ENCODE peak calls at places on chromosomes 4 and X, in four cellular contexts. Z, E, B and J are unnamed samples.

GRCh38 chr4:70531981-70532380 is 13.6 kb downstream of the AMTN start:
- DNase-seq in Z (no peak), E (no peak), B (no peak), J (no peak)

GRCh38 chr4:137621056-137621455 is 88.8 kb upstream of the PCDH18 start:
- DNase-seq in Z (peak; percentile 71), E (peak; percentile 27), B (no peak), J (no peak)

GRCh38 chr4:11503166-11503565 is 74.5 kb upstream of the HS3ST1 start:
- DNase-seq in Z (no peak), E (no peak), B (peak; percentile 32), J (no peak)

GRCh38 chrX:56853436-56853835 is 124.4 kb downstream of the NBDY start:
- DNase-seq in Z (no peak), E (no peak), B (no peak), J (no peak)

GRCh38 chr4:100113732-100114131 is 76.5 kb downstream of the DDIT4L start:
- DNase-seq in Z (no peak), E (no peak), B (no peak), J (no peak)

GRCh38 chr4:108168213-108168671 is 490 bp downstream of the LEF1 start:
- DNase-seq in Z (no peak), E (peak; percentile 16), B (no peak), J (no peak)

GRCh38 chr4:79958511-79959264 is 114.3 kb downstream of the ANTXR2 start:
- DNase-seq in Z (no peak), E (no peak), B (no peak), J (no peak)

GRCh38 chr4:166594326-166594946 is 639.9 kb downstream of the SPOCK3 start:
- DNase-seq in Z (peak; percentile 75), E (peak; percentile 43), B (peak; percentile 37), J (no peak)

GRCh38 chrX:149881081-149881711 is at the start of gene MAGEA8:
- DNase-seq in Z (peak; percentile 8), E (no peak), B (no peak), J (no peak)

GRCh38 chr4:110197421-110198398 is 705 bp downstream of the ELOVL6 start:
- DNase-seq in Z (peak; percentile 58), E (peak; percentile 57), B (no peak), J (peak; percentile 54)

GRCh38 chr4:125582302-125582701 is 267.5 kb downstream of the FAT4 start:
- DNase-seq in Z (no peak), E (peak; percentile 15), B (no peak), J (no peak)

GRCh38 chrX:24594531-24594930 is 52.6 kb downstream of the PCYT1B start:
- DNase-seq in Z (peak; percentile 24), E (no peak), B (no peak), J (no peak)

GRCh38 chr4:30718021-30718888 is 1.9 kb upstream of the PCDH7 start:
- DNase-seq in Z (peak; percentile 76), E (peak; percentile 71), B (peak; percentile 31), J (no peak)

GRCh38 chrX:149208285-149208684 is 296.8 kb downstream of the IDS start:
- DNase-seq in Z (no peak), E (no peak), B (no peak), J (no peak)

GRCh38 chrX:39418132-39418935 is 617.1 kb downstream of the MID1IP1 start:
- DNase-seq in Z (no peak), E (peak; percentile 16), B (no peak), J (no peak)

GRCh38 chrX:13167444-13168207 is 123.2 kb upstream of the FAM9C start:
- DNase-seq in Z (peak; percentile 78), E (peak; percentile 58), B (no peak), J (no peak)

GRCh38 chr4:139918591-139918990 is 235.4 kb downstream of the MAML3 start:
- DNase-seq in Z (no peak), E (peak; percentile 63), B (no peak), J (no peak)

GRCh38 chrX:43718546-43718945 is 62.4 kb downstream of the MAOA start:
- DNase-seq in Z (no peak), E (no peak), B (no peak), J (no peak)

GRCh38 chrX:131270085-131270484 is 19.0 kb downstream of the IGSF1 start:
- DNase-seq in Z (no peak), E (no peak), B (no peak), J (no peak)

GRCh38 chr4:149056615-149057014 is 614.4 kb upstream of the NR3C2 start:
- DNase-seq in Z (no peak), E (no peak), B (no peak), J (no peak)

GRCh38 chr4:26048378-26048882 is 134.4 kb downstream of the SMIM20 start:
- DNase-seq in Z (no peak), E (peak; percentile 92), B (no peak), J (no peak)

GRCh38 chr4:27217261-27217769 is 356.7 kb downstream of the STIM2 start:
- DNase-seq in Z (no peak), E (peak; percentile 89), B (no peak), J (no peak)

GRCh38 chr4:40630335-40631021 is 814 bp upstream of the RBM47 start:
- DNase-seq in Z (peak; percentile 63), E (no peak), B (peak; percentile 87), J (peak; percentile 85)

GRCh38 chr4:2059726-2060577 is 825 bp downstream of the NAT8L start:
- DNase-seq in Z (peak; percentile 68), E (no peak), B (no peak), J (no peak)

GRCh38 chr4:48705609-48706008 is 74.5 kb downstream of the FRYL start:
- DNase-seq in Z (no peak), E (no peak), B (no peak), J (no peak)

GRCh38 chr4:101328063-101328602 is 19.2 kb downstream of the PPP3CA start:
- DNase-seq in Z (no peak), E (no peak), B (no peak), J (no peak)

GRCh38 chr4:174496631-174497442 is 25.5 kb downstream of the HPGD start:
- DNase-seq in Z (no peak), E (no peak), B (no peak), J (no peak)

GRCh38 chr4:121675715-121676114 is 21.1 kb downstream of the ANXA5 start:
- DNase-seq in Z (no peak), E (peak; percentile 39), B (no peak), J (no peak)
- TF ChIP-seq CTCF in Z (peak; percentile 15), E (peak; percentile 45), B (no peak), J (no peak)

DNA sequence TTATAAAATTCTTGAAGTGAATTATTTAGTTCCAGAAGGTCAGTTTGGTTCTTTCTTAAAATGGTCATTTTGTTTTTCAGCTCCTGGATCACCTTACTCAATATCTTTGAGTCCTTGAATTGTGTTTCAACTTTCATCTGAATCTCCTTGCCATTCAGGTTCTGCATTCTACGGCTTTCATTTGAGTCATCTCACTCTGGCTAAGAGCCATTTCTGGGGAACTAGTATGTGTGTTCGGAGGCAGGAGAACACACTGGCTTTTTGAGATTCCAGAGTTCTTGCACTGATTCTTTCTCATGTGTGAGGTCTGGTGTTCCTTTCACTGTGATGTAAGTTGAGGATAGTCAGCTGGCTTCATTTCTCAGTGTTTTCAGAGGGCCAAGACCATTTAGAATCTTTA is 708.4 kb upstream of the FRG1 start:
- DNase-seq in Z (no peak), E (no peak), B (no peak), J (no peak)
- TF ChIP-seq CTCF in Z (no peak), E (no peak), B (no peak), J (no peak)

DNA sequence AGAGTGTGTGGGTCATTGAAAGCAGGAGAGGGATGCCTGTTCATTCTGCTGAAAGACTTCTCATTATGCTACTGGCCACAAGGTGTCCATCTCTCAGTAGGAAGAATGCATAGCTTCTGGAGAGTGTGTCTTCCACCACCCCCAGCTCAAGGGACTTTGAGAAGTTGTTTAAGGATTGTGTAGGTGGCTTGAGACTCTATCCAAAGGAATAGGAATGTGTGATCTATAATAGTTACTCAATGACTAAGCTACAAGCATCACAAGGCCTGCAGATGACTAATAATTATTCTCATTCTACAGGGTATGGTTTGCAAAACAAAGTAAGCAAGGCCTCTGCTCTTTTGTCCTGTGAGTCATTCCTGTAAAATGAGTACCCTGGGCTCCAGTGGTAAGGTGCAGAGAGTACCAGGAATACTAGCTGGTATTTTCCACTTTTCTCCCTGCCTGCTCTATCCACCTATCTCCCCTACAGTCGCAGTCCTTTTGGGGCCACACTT is 279.8 kb upstream of the BOD1L1 start:
- DNase-seq in Z (no peak), E (peak; percentile 99), B (no peak), J (no peak)
- TF ChIP-seq CTCF in Z (peak; percentile 13), E (peak; percentile 16), B (no peak), J (no peak)

GRCh38 chrX:46653482-46653881 is 79.9 kb downstream of the CHST7 start:
- DNase-seq in Z (peak; percentile 31), E (no peak), B (no peak), J (peak; percentile 24)
- TF ChIP-seq CTCF in Z (peak; percentile 46), E (no peak), B (no peak), J (no peak)

DNA sequence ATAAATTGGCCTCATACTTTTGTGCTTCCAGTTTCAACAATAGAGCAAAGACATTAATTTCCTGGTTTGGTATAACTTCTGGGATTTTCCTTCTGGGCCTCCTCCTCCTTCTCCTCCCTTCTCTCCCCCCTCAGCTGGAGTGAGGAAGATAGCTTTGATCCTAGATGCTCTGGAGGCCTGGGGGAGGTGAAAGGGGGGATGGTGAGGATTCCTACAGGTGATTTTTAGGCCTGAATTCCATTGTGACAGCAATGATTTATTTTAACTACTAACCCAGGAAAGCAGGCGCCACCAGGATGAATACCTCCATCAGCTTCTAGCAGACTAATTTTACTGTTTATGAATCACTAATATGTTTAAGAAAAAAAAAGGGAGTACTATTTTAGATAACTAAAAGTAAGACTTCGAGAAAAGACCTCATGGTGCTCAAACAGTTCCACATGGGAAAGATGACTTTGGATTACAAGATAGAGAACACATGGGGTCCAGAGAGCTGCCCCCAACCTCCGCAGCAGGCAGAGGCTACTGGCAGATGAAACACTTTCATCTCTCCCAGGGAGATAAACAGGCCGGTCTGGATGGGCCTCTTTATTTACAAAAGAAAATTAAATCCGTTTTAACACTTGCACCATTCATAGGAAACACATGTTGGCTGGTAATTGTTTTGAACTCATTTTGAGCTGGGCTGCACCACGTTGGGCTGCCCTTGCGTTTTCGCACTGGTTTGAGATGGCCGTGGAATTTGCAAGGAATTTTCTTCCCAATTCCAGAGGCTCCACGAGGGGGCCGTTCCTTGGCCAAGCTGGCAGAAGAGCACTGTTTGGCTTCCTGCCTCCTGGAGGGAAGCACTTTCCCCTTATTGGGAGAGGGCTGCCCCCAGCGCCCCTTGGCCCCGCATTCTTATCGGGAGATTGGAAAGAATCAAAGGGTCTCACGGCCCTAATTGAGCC is 125.1 kb upstream of the STX18 start:
- DNase-seq in Z (peak; percentile 67), E (peak; percentile 65), B (no peak), J (no peak)
- TF ChIP-seq CTCF in Z (peak; percentile 19), E (peak; percentile 9), B (no peak), J (no peak)